ENCODE peak calls at places on chromosomes 2 and 18, in ten cellular contexts. N is endothelial cell, H is hypothalamus, I is HS-27A, E is ecto neural progenitor cell, F is foreskin fibroblast, P is pulmonary artery endothelial cell, T is GM12865, C is right atrium auricular region, B is iris pigment epithelial cell. Z is an unnamed sample.

GRCh38 chr2:705971-706511 is 28.8 kb upstream of the TMEM18 start:
- DNase-seq in T (peak), N (no peak), C (no peak), E (no peak), I (no peak), P (no peak), B (no peak), F (no peak), H (no peak), Z (no peak)

GRCh38 chr18:75317723-75318122 is 107.1 kb downstream of the TSHZ1 start:
- DNase-seq in H (no peak), P (no peak), E (no peak), N (no peak), I (no peak), C (no peak), B (no peak), T (no peak), F (no peak), Z (no peak)

GRCh38 chr2:101430161-101430560 is 42.9 kb upstream of the CREG2 start:
- DNase-seq in H (no peak), B (no peak), T (no peak), P (no peak), C (no peak), N (no peak), E (no peak), I (no peak), F (no peak), Z (no peak)

GRCh38 chr18:21745234-21745633 is 4.6 kb downstream of the MIB1 start:
- DNase-seq in B (no peak), T (no peak), H (no peak), E (no peak), C (no peak), I (no peak), F (no peak), P (no peak), N (no peak), Z (no peak)

GRCh38 chr2:240464514-240465241 is 29.2 kb downstream of the GPC1 start:
- DNase-seq in H (no peak), T (no peak), F (no peak), I (no peak), C (peak), P (no peak), B (no peak), N (peak), E (peak), Z (no peak)

GRCh38 chr18:48910972-48911545 is 39.7 kb downstream of the SMAD7 start:
- DNase-seq in T (no peak), B (no peak), F (no peak), E (no peak), N (no peak), I (no peak), H (no peak), P (no peak), C (no peak), Z (no peak)

GRCh38 chr2:101619191-101619591 is 78.3 kb upstream of the MAP4K4 start:
- DNase-seq in B (peak), T (no peak), I (no peak), N (no peak), F (peak), E (no peak), C (peak), P (peak), H (no peak), Z (no peak)

GRCh38 chr2:132521321-132521720 is 104.7 kb downstream of the GPR39 start:
- DNase-seq in E (no peak), N (no peak), C (no peak), H (no peak), I (peak), T (no peak), F (peak), B (peak), P (no peak), Z (peak)

GRCh38 chr2:75047907-75048625 is 89.6 kb downstream of the POLE4 start:
- DNase-seq in F (peak), E (no peak), B (peak), I (peak), T (no peak), H (no peak), N (no peak), P (no peak), C (no peak), Z (peak)

GRCh38 chr2:181005809-181006208 is 25.4 kb downstream of the UBE2E3 start:
- DNase-seq in F (no peak), N (no peak), E (no peak), P (no peak), H (no peak), C (no peak), T (no peak), I (no peak), B (no peak), Z (no peak)

GRCh38 chr2:27072950-27073349 is 1.5 kb upstream of the OST4 start:
- DNase-seq in P (no peak), I (no peak), B (peak), T (no peak), E (no peak), C (no peak), F (peak), N (no peak), H (no peak), Z (no peak)

GRCh38 chr18:35458677-35459441 is 38.9 kb downstream of the INO80C start:
- DNase-seq in F (peak), E (no peak), N (peak), P (peak), B (peak), I (peak), H (no peak), C (peak), T (peak), Z (peak)

GRCh38 chr2:71856709-71857525 is 290.7 kb downstream of the CYP26B1 start:
- DNase-seq in I (no peak), F (peak), T (peak), N (peak), E (no peak), P (no peak), C (no peak), B (no peak), H (no peak), Z (no peak)

GRCh38 chr2:23417310-23417709 is 32.3 kb downstream of the KLHL29 start:
- DNase-seq in I (no peak), F (no peak), B (no peak), N (no peak), P (no peak), T (no peak), E (no peak), H (no peak), C (no peak), Z (no peak)

GRCh38 chr2:43945439-43945838 is 50.4 kb downstream of the LRPPRC start:
- DNase-seq in F (no peak), I (no peak), P (no peak), C (no peak), T (no peak), H (no peak), E (no peak), N (no peak), B (no peak), Z (no peak)

GRCh38 chr18:55637204-55637603 is 49.2 kb upstream of the TCF4 start:
- DNase-seq in N (no peak), T (no peak), E (no peak), B (no peak), I (no peak), H (no peak), F (no peak), C (no peak), P (no peak), Z (no peak)

GRCh38 chr2:209471037-209471436 is 47.2 kb downstream of the MAP2 start:
- DNase-seq in T (no peak), E (no peak), P (no peak), F (peak), C (no peak), B (peak), H (no peak), N (no peak), I (no peak), Z (no peak)

GRCh38 chr2:68653538-68653982 is 10.2 kb downstream of the PROKR1 start:
- DNase-seq in T (peak), F (peak), I (peak), H (no peak), C (no peak), B (peak), P (peak), N (peak), E (no peak), Z (peak)

GRCh38 chr2:110662560-110662959 is 15.3 kb downstream of the BUB1 start:
- DNase-seq in E (no peak), I (no peak), T (no peak), F (peak), C (no peak), B (peak), P (no peak), N (no peak), H (no peak), Z (no peak)

GRCh38 chr2:25251461-25252273 is 83.3 kb upstream of the POMC start:
- DNase-seq in P (no peak), N (peak), I (no peak), C (no peak), F (peak), H (no peak), T (peak), E (peak), B (peak), Z (peak)

GRCh38 chr2:43075054-43075593 is 151.3 kb downstream of the ZFP36L2 start:
- DNase-seq in F (peak), P (peak), I (peak), H (no peak), B (peak), C (peak), N (no peak), T (no peak), E (no peak), Z (peak)

GRCh38 chr2:209638346-209638745 is 133.3 kb upstream of the UNC80 start:
- DNase-seq in I (no peak), T (no peak), F (peak), C (no peak), B (peak), N (no peak), E (no peak), H (no peak), P (no peak), Z (peak)

GRCh38 chr18:42048150-42048549 is 93.1 kb downstream of the PIK3C3 start:
- DNase-seq in E (no peak), T (no peak), H (no peak), C (no peak), N (no peak), P (peak), F (peak), B (peak), I (no peak), Z (no peak)

Z was measured in HTR-8/SVneo.